ENCODE peak calls at places on chromosomes 5 and 9, in ten cellular contexts. H is neural progenitor cell, U is A549, D is AG04450, X is mammary epithelial cell, A is transverse colon, S is left lung, E is fibroblast of lung, O is prostate gland, T is pancreas. G is an unnamed sample.

GRCh38 chr5:139342423-139342723 is 719 bp downstream of the PAIP2 start:
- DNase-seq in O (no peak), D (no peak), A (no peak), E (no peak), S (no peak), X (no peak), U (no peak), H (no peak), T (no peak), G (no peak)

GRCh38 chr5:165407352-165407751 is 1901.9 kb downstream of the MAT2B start:
- DNase-seq in D (no peak), A (no peak), T (no peak), O (no peak), S (no peak), E (no peak), H (no peak), X (no peak), U (no peak), G (no peak)

GRCh38 chr5:159133041-159133741 is 33.5 kb upstream of the EBF1 start:
- DNase-seq in O (peak), S (no peak), T (no peak), U (peak), E (peak), A (no peak), H (peak), D (peak), X (peak), G (peak)

GRCh38 chr5:106121972-106122605 is 1548.6 kb downstream of the EFNA5 start:
- DNase-seq in D (no peak), A (peak), H (peak), U (peak), S (peak), E (no peak), O (no peak), T (no peak), X (peak), G (no peak)

GRCh38 chr5:101904736-101905135 is 391.3 kb downstream of the SLCO4C1 start:
- DNase-seq in T (no peak), U (no peak), E (peak), D (no peak), O (no peak), H (peak), S (no peak), A (no peak), X (no peak), G (no peak)

GRCh38 chr9:38119570-38119969 is 50.5 kb upstream of the SHB start:
- DNase-seq in U (peak), S (no peak), E (peak), T (no peak), O (no peak), D (no peak), H (no peak), A (no peak), X (no peak), G (no peak)

GRCh38 chr5:66346869-66347268 is 202.8 kb downstream of the SREK1 start:
- DNase-seq in A (no peak), S (no peak), T (no peak), H (no peak), O (no peak), U (no peak), E (no peak), D (no peak), X (no peak), G (no peak)

GRCh38 chr5:159071382-159071781 is 28.3 kb downstream of the EBF1 start:
- DNase-seq in U (no peak), A (no peak), S (no peak), D (no peak), H (no peak), X (no peak), O (no peak), E (no peak), T (no peak), G (no peak)

GRCh38 chr5:79612667-79613190 is 488 bp downstream of the TENT2 start:
- DNase-seq in A (no peak), S (no peak), H (no peak), O (no peak), E (no peak), X (no peak), U (no peak), D (no peak), T (no peak), G (no peak)

GRCh38 chr9:90645721-90646120 is 3.1 kb upstream of the DIRAS2 start:
- DNase-seq in O (no peak), S (no peak), D (no peak), H (no peak), U (no peak), E (no peak), T (no peak), A (no peak), X (no peak), G (no peak)

GRCh38 chr5:145536133-145536532 is 299.0 kb downstream of the PRELID2 start:
- DNase-seq in X (no peak), O (no peak), S (no peak), E (peak), T (no peak), U (no peak), D (no peak), A (no peak), H (no peak), G (no peak)

GRCh38 chr5:863244-863805 is 12.5 kb upstream of the ZDHHC11 start:
- DNase-seq in S (peak), X (no peak), T (peak), H (no peak), A (no peak), U (no peak), D (no peak), E (no peak), O (no peak), G (no peak)

GRCh38 chr9:69204869-69205268 is 30.8 kb downstream of the TJP2 start:
- DNase-seq in X (peak), U (no peak), H (peak), O (no peak), E (peak), D (no peak), S (no peak), T (no peak), A (no peak), G (no peak)

GRCh38 chr5:164597293-164597900 is 1092.0 kb downstream of the MAT2B start:
- DNase-seq in E (no peak), H (peak), U (no peak), T (no peak), A (no peak), O (no peak), D (no peak), S (no peak), X (peak), G (no peak)

GRCh38 chr5:60295423-60295822 is 401.9 kb upstream of the PDE4D start:
- DNase-seq in U (no peak), A (peak), S (no peak), X (peak), H (peak), T (no peak), O (no peak), E (peak), D (no peak), G (peak)

GRCh38 chr5:82165740-82166530 is 112.2 kb downstream of the RPS23 start:
- DNase-seq in O (peak), D (peak), A (peak), U (peak), T (peak), X (peak), E (peak), H (peak), S (no peak), G (peak)

GRCh38 chr9:16809912-16810610 is 60.4 kb downstream of the BNC2 start:
- DNase-seq in O (no peak), U (no peak), H (no peak), E (no peak), S (no peak), X (peak), D (no peak), A (no peak), T (no peak), G (no peak)

DNA sequence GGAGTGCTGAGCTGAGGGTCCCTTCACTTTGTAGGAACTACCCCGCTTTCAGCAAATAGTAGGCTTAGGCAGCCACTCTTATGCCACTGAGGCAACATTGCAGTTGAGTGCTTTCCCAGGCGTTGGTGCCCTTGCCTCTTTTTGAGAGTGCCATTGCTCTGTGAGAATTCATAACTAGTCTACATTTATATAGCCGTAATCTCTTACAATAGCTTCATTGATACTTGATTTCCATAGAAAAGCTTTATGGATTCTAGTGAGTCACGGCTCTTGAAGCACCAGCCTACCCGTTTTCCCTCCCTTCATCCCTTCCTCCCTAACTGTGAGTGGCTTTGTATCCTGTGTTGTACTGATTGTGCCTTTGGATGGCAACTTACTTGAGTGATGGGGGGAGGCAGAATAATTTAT is 283.9 kb downstream of the AOPEP start:
- DNase-seq in S (no peak), U (no peak), X (peak), E (no peak), O (no peak), T (no peak), A (no peak), D (no peak), H (no peak), G (no peak)
- H3K27ac ChIP-seq in S (no peak), U (peak), X (peak), E (peak), O (peak), T (peak), A (peak), D (no peak), H (no peak), G (no peak)

GRCh38 chr5:16160706-16161105 is 18.9 kb downstream of the MARCHF11 start:
- DNase-seq in D (peak), H (peak), E (peak), T (no peak), X (peak), A (no peak), U (peak), S (no peak), O (no peak), G (peak)
- TF ChIP-seq CTCF in D (peak), H (peak), E (peak), T (peak), X (peak), A (peak), U (peak), S (peak), O (no peak), G (peak)

GRCh38 chr9:128558431-128559310 is 6.3 kb downstream of the SPTAN1 start:
- DNase-seq in D (peak), O (peak), E (peak), H (peak), S (peak), A (peak), X (peak), T (peak), U (no peak), G (peak)

GRCh38 chr9:128556276-128556675 is 3.9 kb downstream of the SPTAN1 start:
- DNase-seq in T (no peak), E (no peak), A (no peak), D (no peak), H (no peak), U (no peak), O (no peak), X (no peak), S (no peak), G (peak)

GRCh38 chr9:128554155-128554862 is 1.9 kb downstream of the SPTAN1 start:
- DNase-seq in H (peak), D (peak), O (no peak), U (peak), T (no peak), S (no peak), E (peak), A (peak), X (peak), G (peak)

GRCh38 chr9:128555180-128555721 is 2.9 kb downstream of the SPTAN1 start:
- DNase-seq in H (peak), T (no peak), U (peak), A (no peak), D (peak), E (peak), O (no peak), S (no peak), X (peak), G (peak)

DNA sequence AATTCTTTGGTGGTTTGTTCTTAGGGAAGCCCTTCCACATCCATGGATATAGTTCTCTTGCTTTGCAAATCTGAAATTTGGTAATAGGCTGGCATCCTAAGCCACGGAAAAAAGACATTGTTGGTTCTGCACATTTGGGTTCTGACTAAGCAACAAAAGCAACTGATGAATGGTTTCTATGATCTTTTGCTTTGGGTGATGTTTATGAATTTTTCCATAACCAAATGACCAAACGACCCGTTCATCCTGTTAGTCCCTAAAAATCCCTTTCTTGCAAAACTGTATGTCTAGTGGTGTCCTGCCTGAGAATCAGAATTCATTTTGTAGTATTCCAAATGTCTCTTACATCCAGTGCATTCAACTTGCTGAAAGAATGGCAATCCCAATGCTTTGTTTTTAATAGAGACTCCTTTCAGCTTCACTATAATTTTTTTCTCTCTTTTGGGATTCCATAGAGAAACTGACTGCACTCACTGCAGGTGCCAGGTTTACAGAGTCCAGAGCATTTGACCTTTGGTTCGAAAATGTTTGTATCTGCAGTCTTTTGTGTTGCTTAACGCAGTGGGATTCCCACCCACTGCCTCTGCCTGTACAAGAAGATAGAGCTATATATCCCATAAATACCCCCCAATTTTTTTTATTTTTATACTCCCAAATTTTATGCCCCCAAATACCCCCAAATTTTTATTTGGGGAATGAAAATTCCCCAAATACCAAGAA is 4.7 kb downstream of the SPTAN1 start:
- DNase-seq in S (no peak), A (no peak), X (peak), E (no peak), D (no peak), T (no peak), U (no peak), O (no peak), H (no peak), G (peak)
- H3K27ac ChIP-seq in S (peak), A (peak), X (no peak), E (no peak), D (no peak), T (no peak), U (no peak), O (no peak), H (no peak), G (no peak)

GRCh38 chr5:74073257-74073656 is 447.3 kb downstream of the ARHGEF28 start:
- DNase-seq in H (no peak), D (no peak), O (no peak), E (peak), U (no peak), A (no peak), S (no peak), X (no peak), T (no peak), G (no peak)

GRCh38 chr5:74075496-74075895 is 449.5 kb downstream of the ARHGEF28 start:
- DNase-seq in D (no peak), T (no peak), X (no peak), E (no peak), U (no peak), S (no peak), O (no peak), A (no peak), H (peak), G (no peak)

GRCh38 chr5:74074111-74074510 is 448.1 kb downstream of the ARHGEF28 start:
- DNase-seq in D (no peak), H (no peak), O (no peak), T (no peak), S (no peak), A (no peak), U (no peak), X (no peak), E (no peak), G (no peak)

GRCh38 chr5:74070766-74071165 is 444.8 kb downstream of the ARHGEF28 start:
- DNase-seq in T (no peak), D (no peak), S (no peak), O (no peak), H (no peak), U (no peak), A (no peak), E (peak), X (no peak), G (peak)

GRCh38 chr5:74072646-74073045 is 446.6 kb downstream of the ARHGEF28 start:
- DNase-seq in X (no peak), O (no peak), A (no peak), D (no peak), U (no peak), H (no peak), E (no peak), S (no peak), T (no peak), G (no peak)
- TF ChIP-seq CTCF in X (no peak), O (no peak), A (no peak), D (no peak), U (no peak), H (no peak), E (no peak), S (no peak), T (no peak), G (no peak)

DNA sequence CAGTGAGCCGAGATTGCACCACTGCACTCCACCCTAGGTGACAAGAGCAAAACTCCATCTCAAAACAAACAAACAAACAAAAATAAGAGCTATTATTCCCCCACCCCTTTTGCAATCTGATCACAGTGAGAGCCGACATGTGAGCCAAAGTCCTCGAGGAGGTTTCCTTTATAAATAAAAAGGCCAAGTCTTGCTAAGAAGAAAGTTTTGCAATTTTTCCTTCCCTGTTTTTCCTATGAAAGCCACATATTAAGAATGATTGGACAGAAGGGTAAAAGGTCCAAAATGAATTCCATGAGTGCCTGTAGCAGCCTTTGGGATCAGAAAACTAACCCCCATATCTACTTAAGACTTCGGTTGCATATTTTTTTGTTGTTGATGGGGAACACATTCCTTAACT is 179.7 kb downstream of the TSSK1B start:
- DNase-seq in O (no peak), X (no peak), T (no peak), U (no peak), H (no peak), E (no peak), S (no peak), D (no peak), A (no peak), G (no peak)
- H3K27ac ChIP-seq in O (no peak), X (no peak), T (no peak), U (no peak), H (no peak), E (no peak), S (no peak), D (no peak), A (peak), G (no peak)

GRCh38 chr5:74127377-74128338 is 501.7 kb downstream of the ARHGEF28 start:
- DNase-seq in H (peak), T (no peak), O (peak), D (no peak), A (no peak), X (peak), S (no peak), U (peak), E (peak), G (peak)
- TF ChIP-seq CTCF in H (peak), T (no peak), O (no peak), D (peak), A (no peak), X (peak), S (no peak), U (peak), E (no peak), G (no peak)

GRCh38 chr5:53463909-53464621 is 16.4 kb upstream of the FST start:
- DNase-seq in X (no peak), S (no peak), E (peak), O (no peak), T (no peak), A (no peak), H (no peak), U (no peak), D (no peak), G (no peak)
- H3K27ac ChIP-seq in X (no peak), S (no peak), E (no peak), O (no peak), T (no peak), A (no peak), H (no peak), U (no peak), D (no peak), G (no peak)

DNA sequence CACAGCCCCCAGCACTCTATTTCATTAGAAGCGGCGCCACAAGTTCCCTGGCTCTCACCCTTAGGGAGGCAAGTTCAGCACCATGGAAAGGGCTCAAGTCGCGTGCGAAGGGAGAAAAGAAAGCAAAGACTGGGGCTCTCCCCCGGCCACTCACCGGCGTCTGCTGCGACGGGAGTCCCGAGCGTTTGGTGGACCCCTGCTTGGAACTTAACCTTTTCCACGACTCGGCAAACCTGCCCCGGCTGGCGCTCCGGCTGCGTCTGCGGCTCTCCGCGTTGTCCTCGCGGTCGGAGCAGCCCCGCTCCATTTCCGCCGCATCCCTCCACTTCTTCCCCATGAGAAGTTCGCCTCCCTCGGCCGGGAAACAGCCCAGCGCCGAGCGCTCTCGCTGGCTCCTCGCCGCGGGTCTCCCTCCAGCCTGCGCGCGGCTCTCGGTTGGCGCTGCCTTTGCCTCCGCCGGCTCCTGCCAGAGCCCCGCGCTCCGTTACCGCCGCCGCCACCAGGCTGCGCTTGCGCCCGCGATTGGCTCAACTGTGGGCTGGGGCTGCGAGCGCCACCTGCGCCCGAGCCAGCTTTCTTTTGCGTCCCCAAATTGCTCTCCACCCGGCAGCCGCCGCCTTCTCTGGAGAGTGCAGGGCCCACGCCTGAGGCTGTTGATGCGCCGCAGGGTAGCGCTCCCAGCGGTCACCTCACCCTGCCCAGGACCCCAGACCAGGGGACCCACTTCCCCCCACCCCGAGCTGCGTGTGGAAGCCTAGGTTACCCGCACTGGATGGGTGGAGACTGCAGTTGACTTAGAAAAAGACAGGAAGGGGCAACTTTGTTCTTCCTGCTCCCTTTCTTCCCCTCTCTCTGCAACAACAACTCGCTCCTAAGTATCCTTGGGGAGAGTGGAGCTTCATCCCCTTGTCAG is 321.6 kb downstream of the CEMIP2 start:
- DNase-seq in S (peak), U (peak), O (peak), X (peak), T (peak), E (peak), H (peak), D (peak), A (peak), G (peak)
- TF ChIP-seq CTCF in S (no peak), U (peak), O (no peak), X (peak), T (no peak), E (no peak), H (peak), D (no peak), A (no peak), G (no peak)